ENCODE peak calls at places on chromosomes 6 and 20, in six cellular contexts. L is RWPE1; G is GM13977; X is CD8-positive, alpha-beta T cell; J is lower lobe of right lung; Q is ovary. E is an unnamed sample.

GRCh38 chr6:167524720-167525119 is 199.8 kb downstream of the TTLL2 start:
- DNase-seq in L (no peak), G (no peak), X (no peak), J (no peak), Q (no peak), E (no peak)

GRCh38 chr20:57287007-57287810 is 20.8 kb upstream of the BMP7 start:
- DNase-seq in L (no peak), G (no peak), X (no peak), J (no peak), Q (no peak), E (no peak)

GRCh38 chr6:134491473-134491872 is 173.6 kb upstream of the SGK1 start:
- DNase-seq in L (no peak), G (no peak), X (no peak), J (no peak), Q (no peak), E (no peak)

GRCh38 chr6:12577124-12577845 is 139.3 kb upstream of the PHACTR1 start:
- DNase-seq in L (peak), G (no peak), X (no peak), J (no peak), Q (no peak), E (no peak)

GRCh38 chr6:16712250-16712930 is 48.9 kb downstream of the ATXN1 start:
- DNase-seq in L (no peak), G (peak), X (no peak), J (no peak), Q (no peak), E (no peak)

GRCh38 chr6:166927942-166928643 is 28.3 kb downstream of the RNASET2 start:
- DNase-seq in L (no peak), G (no peak), X (no peak), J (no peak), Q (no peak), E (no peak)

GRCh38 chr6:166936079-166936787 is 20.1 kb downstream of the RNASET2 start:
- DNase-seq in L (no peak), G (no peak), X (no peak), J (no peak), Q (no peak), E (no peak)

GRCh38 chr20:49384437-49385434 is 97.7 kb downstream of the KCNB1 start:
- DNase-seq in L (no peak), G (peak), X (peak), J (peak), Q (peak), E (peak)

GRCh38 chr6:83884523-83884922 is 25.0 kb downstream of the CYB5R4 start:
- DNase-seq in L (peak), G (peak), X (no peak), J (no peak), Q (no peak), E (no peak)

GRCh38 chr6:104325341-104326172 is 534.2 kb downstream of the HACE1 start:
- DNase-seq in L (peak), G (peak), X (no peak), J (no peak), Q (no peak), E (peak)

GRCh38 chr6:54010340-54011276 is 100.6 kb upstream of the MLIP start:
- DNase-seq in L (no peak), G (no peak), X (no peak), J (no peak), Q (no peak), E (no peak)

GRCh38 chr6:25499851-25500250 is 152.2 kb upstream of the SCGN start:
- DNase-seq in L (peak), G (no peak), X (no peak), J (no peak), Q (no peak), E (no peak)

GRCh38 chr20:10467985-10468845 is 33.1 kb downstream of the SLX4IP start:
- DNase-seq in L (no peak), G (no peak), X (no peak), J (no peak), Q (no peak), E (no peak)

GRCh38 chr6:51398793-51399192 is 580.1 kb downstream of the TFAP2B start:
- DNase-seq in L (no peak), G (no peak), X (no peak), J (no peak), Q (no peak), E (no peak)

GRCh38 chr20:35311822-35312221 is 19.6 kb upstream of the FAM83C start:
- DNase-seq in L (no peak), G (no peak), X (no peak), J (no peak), Q (no peak), E (no peak)

GRCh38 chr20:33793011-33793931 is 17.9 kb upstream of the CHMP4B start:
- DNase-seq in L (no peak), G (peak), X (no peak), J (no peak), Q (no peak), E (no peak)

GRCh38 chr6:73969982-73970960 is 274.3 kb downstream of the CD109 start:
- DNase-seq in L (peak), G (peak), X (no peak), J (no peak), Q (no peak), E (no peak)

GRCh38 chr20:37574199-37574890 is 46.7 kb upstream of the BLCAP start:
- DNase-seq in L (no peak), G (no peak), X (no peak), J (no peak), Q (no peak), E (no peak)

GRCh38 chr6:140393665-140394064 is 1019.2 kb upstream of the CITED2 start:
- DNase-seq in L (no peak), G (no peak), X (no peak), J (no peak), Q (no peak), E (no peak)

GRCh38 chr6:152096863-152097496 is 289.5 kb downstream of the ESR1 start:
- DNase-seq in L (peak), G (no peak), X (no peak), J (no peak), Q (no peak), E (no peak)

GRCh38 chr20:63136296-63136695 is 79.6 kb downstream of the YTHDF1 start:
- DNase-seq in L (no peak), G (no peak), X (no peak), J (peak), Q (no peak), E (no peak)

GRCh38 chr6:14799928-14800327 is 445.9 kb upstream of the JARID2 start:
- DNase-seq in L (peak), G (peak), X (no peak), J (peak), Q (peak), E (no peak)

GRCh38 chr6:111673086-111673485 is 67.4 kb upstream of the TRAF3IP2 start:
- DNase-seq in L (no peak), G (no peak), X (no peak), J (no peak), Q (no peak), E (no peak)

GRCh38 chr6:39804666-39805065 is 12.5 kb downstream of the DAAM2 start:
- DNase-seq in L (no peak), G (no peak), X (no peak), J (no peak), Q (no peak), E (no peak)

GRCh38 chr6:31321005-31321707 is 35.8 kb downstream of the HLA-B start:
- DNase-seq in L (no peak), G (no peak), X (no peak), J (no peak), Q (no peak), E (no peak)

GRCh38 chr6:109036588-109037320 is 57.9 kb downstream of the SESN1 start:
- DNase-seq in L (no peak), G (no peak), X (no peak), J (no peak), Q (no peak), E (no peak)

GRCh38 chr20:39045676-39046075 is 83.5 kb downstream of the DHX35 start:
- DNase-seq in L (no peak), G (no peak), X (no peak), J (no peak), Q (no peak), E (no peak)

GRCh38 chr6:121652726-121653623 is 217.5 kb downstream of the GJA1 start:
- DNase-seq in L (peak), G (no peak), X (no peak), J (no peak), Q (peak), E (no peak)

GRCh38 chr6:39301606-39302005 is 12.6 kb downstream of the KCNK17 start:
- DNase-seq in L (no peak), G (no peak), X (no peak), J (no peak), Q (no peak), E (no peak)

GRCh38 chr6:21740719-21741118 is 147.2 kb downstream of the SOX4 start:
- DNase-seq in L (no peak), G (no peak), X (no peak), J (no peak), Q (no peak), E (no peak)

GRCh38 chr6:90219168-90219985 is 77.3 kb downstream of the BACH2 start:
- DNase-seq in L (no peak), G (no peak), X (no peak), J (no peak), Q (peak), E (no peak)

GRCh38 chr6:127464881-127465459 is 5.8 kb upstream of the KIAA0408 start:
- DNase-seq in L (peak), G (peak), X (peak), J (peak), Q (peak), E (peak)

GRCh38 chr20:49457444-49457843 is 25.0 kb downstream of the KCNB1 start:
- DNase-seq in L (no peak), G (no peak), X (no peak), J (no peak), Q (no peak), E (no peak)

GRCh38 chr6:125097186-125097585 is 56.4 kb upstream of the TPD52L1 start:
- DNase-seq in L (no peak), G (no peak), X (no peak), J (no peak), Q (no peak), E (no peak)
- TF ChIP-seq CTCF in L (no peak), G (no peak), X (no peak), J (no peak), Q (no peak), E (no peak)

GRCh38 chr6:67694127-67694526 is 941.0 kb upstream of the ADGRB3 start:
- DNase-seq in L (no peak), G (no peak), X (no peak), J (no peak), Q (no peak), E (no peak)
- TF ChIP-seq CTCF in L (no peak), G (no peak), X (no peak), J (no peak), Q (no peak), E (no peak)

GRCh38 chr20:53914861-53915458 is 155.4 kb downstream of the BCAS1 start:
- DNase-seq in L (no peak), G (no peak), X (no peak), J (no peak), Q (no peak), E (no peak)
- TF ChIP-seq CTCF in L (no peak), G (no peak), X (no peak), J (no peak), Q (no peak), E (no peak)

GRCh38 chr20:51326241-51326819 is 216.2 kb downstream of the NFATC2 start:
- DNase-seq in L (no peak), G (no peak), X (peak), J (peak), Q (peak), E (no peak)
- TF ChIP-seq CTCF in L (no peak), G (no peak), X (no peak), J (peak), Q (no peak), E (peak)

GRCh38 chr6:158595223-158595622 is 35.3 kb downstream of the TMEM181 start:
- DNase-seq in L (peak), G (no peak), X (no peak), J (no peak), Q (no peak), E (no peak)
- TF ChIP-seq CTCF in L (no peak), G (no peak), X (no peak), J (peak), Q (no peak), E (peak)

GRCh38 chr6:85354761-85355618 is 94.9 kb upstream of the NT5E start:
- DNase-seq in L (peak), G (peak), X (peak), J (peak), Q (peak), E (peak)

GRCh38 chr6:85357651-85358050 is 92.2 kb upstream of the NT5E start:
- DNase-seq in L (no peak), G (no peak), X (no peak), J (no peak), Q (no peak), E (no peak)

GRCh38 chr6:85353012-85353411 is 96.9 kb upstream of the NT5E start:
- DNase-seq in L (no peak), G (no peak), X (no peak), J (no peak), Q (no peak), E (no peak)

GRCh38 chr6:85360794-85361642 is 88.9 kb upstream of the NT5E start:
- DNase-seq in L (peak), G (no peak), X (no peak), J (no peak), Q (peak), E (no peak)

GRCh38 chr6:85355816-85356215 is 94.1 kb upstream of the NT5E start:
- DNase-seq in L (no peak), G (no peak), X (no peak), J (no peak), Q (no peak), E (no peak)
- TF ChIP-seq CTCF in L (no peak), G (no peak), X (no peak), J (no peak), Q (no peak), E (no peak)

DNA sequence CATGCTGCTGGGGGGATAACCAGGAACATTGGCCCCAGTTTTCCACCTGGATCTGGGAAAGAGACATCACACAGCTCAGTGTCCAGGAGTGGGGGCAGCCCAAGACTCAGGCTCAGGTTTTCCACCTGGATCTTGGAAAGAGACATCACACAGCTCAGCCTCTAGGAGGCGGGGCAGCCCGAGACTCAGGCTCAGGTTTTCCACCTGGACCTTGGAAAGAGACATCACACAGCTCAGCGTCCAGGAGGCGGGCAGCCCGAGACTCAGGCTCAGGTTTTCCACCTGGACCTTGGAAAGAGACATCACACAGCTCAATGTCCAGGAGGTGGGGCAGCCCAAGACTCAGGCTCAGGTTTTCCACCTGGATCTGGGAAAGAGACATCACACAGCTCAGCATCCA is 361.6 kb downstream of the THBS2 start:
- DNase-seq in L (no peak), G (no peak), X (no peak), J (no peak), Q (no peak), E (no peak)
- TF ChIP-seq CTCF in L (no peak), G (no peak), X (no peak), J (no peak), Q (no peak), E (no peak)

GRCh38 chr20:7379206-7379605 is 561.1 kb downstream of the HAO1 start:
- DNase-seq in L (no peak), G (no peak), X (no peak), J (no peak), Q (no peak), E (no peak)

GRCh38 chr20:7371518-7372158 is 568.6 kb downstream of the HAO1 start:
- DNase-seq in L (no peak), G (no peak), X (no peak), J (no peak), Q (no peak), E (no peak)

GRCh38 chr20:7379621-7380220 is 560.5 kb downstream of the HAO1 start:
- DNase-seq in L (no peak), G (no peak), X (no peak), J (no peak), Q (no peak), E (no peak)

DNA sequence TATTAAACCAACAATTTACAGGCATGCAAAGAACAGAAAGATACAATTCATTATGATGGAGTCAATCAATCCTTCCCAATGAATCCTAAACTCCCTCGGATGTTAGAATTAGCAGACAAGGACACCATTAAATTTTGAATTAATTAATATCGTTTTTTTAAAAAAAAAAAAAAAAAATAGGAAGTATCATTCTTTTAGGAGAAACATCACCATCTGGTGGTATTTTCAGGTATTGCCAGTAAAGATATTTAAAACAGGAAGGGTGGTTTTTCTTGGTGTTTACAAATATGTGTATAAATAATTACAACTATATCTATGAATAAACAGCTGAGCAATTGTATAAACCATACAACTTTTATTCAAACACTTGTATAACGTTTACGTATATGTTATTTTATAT is 564.4 kb downstream of the HAO1 start:
- DNase-seq in L (peak), G (no peak), X (no peak), J (no peak), Q (no peak), E (no peak)
- TF ChIP-seq CTCF in L (peak), G (peak), X (peak), J (peak), Q (no peak), E (peak)

DNA sequence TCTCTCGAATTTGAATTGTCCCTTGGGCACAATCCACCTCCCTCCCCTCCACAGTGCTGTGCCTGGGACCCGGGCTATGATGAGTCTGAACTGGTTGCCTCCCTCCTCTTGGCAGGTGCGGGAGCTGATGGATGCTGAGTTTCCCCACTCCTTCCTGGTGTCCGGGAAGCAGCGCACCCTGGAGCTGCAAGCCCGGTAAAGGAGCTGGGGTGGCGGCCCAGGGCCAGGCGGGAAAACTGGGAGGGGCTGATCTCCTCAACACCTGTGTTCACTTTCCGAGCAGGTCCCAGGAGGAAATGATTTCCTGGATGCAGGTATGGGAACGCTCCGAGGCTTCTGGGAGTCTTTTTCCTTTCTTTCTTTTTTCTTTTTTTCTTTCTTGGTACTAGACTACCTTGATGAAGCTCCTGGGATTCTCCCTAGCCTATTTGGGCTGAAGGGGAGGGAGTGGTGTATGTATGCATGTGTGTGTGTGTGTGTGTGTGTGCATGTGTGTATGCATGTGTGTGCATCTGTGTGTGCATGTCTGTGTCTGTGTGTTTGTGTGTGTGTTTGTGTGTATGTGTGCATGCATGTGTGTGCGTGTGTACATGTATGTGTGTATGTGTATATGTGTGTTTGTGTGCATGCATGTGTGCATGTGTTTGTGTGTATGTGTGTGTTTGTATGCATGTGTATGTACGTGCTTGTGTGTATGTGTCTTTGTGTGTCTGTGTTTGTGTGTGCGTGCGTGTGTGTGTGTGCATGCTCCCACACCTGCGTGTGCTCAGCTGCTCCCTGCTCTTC is 15.2 kb downstream of the FGD2 start:
- DNase-seq in L (no peak), G (no peak), X (no peak), J (no peak), Q (no peak), E (no peak)
- TF ChIP-seq CTCF in L (no peak), G (no peak), X (no peak), J (no peak), Q (no peak), E (no peak)